ENCODE peak calls at places on chromosomes 13 and 19, in eight cellular contexts. N is iPS DF 6.9; S is lower leg skin; H is posterior vena cava; T is NCI-H1417; F is stimulated activated CD4-positive, alpha-beta T cell treated with anti-CD3 and anti-CD28 coated beads, TNF-alpha, amount 100 ng/mL, for 48 hours; P is NCI-H2107; V is NCI-H2029 treated with DMSO at 0.1 percent for 48 hours. U is an unnamed sample.

GRCh38 chr13:60441761-60442160 is 44.7 kb downstream of the TDRD3 start:
- DNase-seq in N (no peak), S (no peak), H (no peak), T (no peak), F (no peak), P (no peak), V (no peak), U (no peak)

GRCh38 chr19:13946414-13946813 is 5.9 kb upstream of the DCAF15 start:
- DNase-seq in N (no peak), S (no peak), H (no peak), T (no peak), F (no peak), P (no peak), V (no peak), U (no peak)

GRCh38 chr19:40502647-40503046 is 35.8 kb downstream of the SPTBN4 start:
- DNase-seq in N (no peak), S (no peak), H (no peak), T (no peak), F (no peak), P (no peak), V (no peak), U (no peak)

GRCh38 chr19:38039966-38040365 is 133.0 kb downstream of the SIPA1L3 start:
- DNase-seq in N (no peak), S (no peak), H (no peak), T (no peak), F (no peak), P (no peak), V (no peak), U (no peak)

GRCh38 chr13:51689597-51689996 is 105.3 kb downstream of the WDFY2 start:
- DNase-seq in N (no peak), S (no peak), H (no peak), T (no peak), F (no peak), P (no peak), V (no peak), U (no peak)

GRCh38 chr13:33072282-33072681 is 56.1 kb downstream of the KL start:
- DNase-seq in N (no peak), S (no peak), H (no peak), T (peak), F (no peak), P (no peak), V (no peak), U (no peak)

GRCh38 chr19:31613683-31614219 is 264.5 kb upstream of the TSHZ3 start:
- DNase-seq in N (no peak), S (no peak), H (no peak), T (no peak), F (no peak), P (no peak), V (no peak), U (no peak)

GRCh38 chr19:3881272-3882040 is 971 bp downstream of the ATCAY start:
- DNase-seq in N (no peak), S (no peak), H (no peak), T (no peak), F (no peak), P (no peak), V (no peak), U (no peak)

GRCh38 chr13:64716936-64717335 is 2513.2 kb downstream of the PCDH9 start:
- DNase-seq in N (no peak), S (no peak), H (no peak), T (no peak), F (no peak), P (no peak), V (no peak), U (no peak)

GRCh38 chr19:41871573-41872383 is 5.3 kb upstream of the CD79A start:
- DNase-seq in N (no peak), S (no peak), H (no peak), T (no peak), F (peak), P (no peak), V (no peak), U (no peak)

GRCh38 chr19:21256722-21257121 is 72.5 kb downstream of the ZNF708 start:
- DNase-seq in N (peak), S (no peak), H (no peak), T (no peak), F (no peak), P (no peak), V (no peak), U (no peak)

GRCh38 chr19:369256-369655 is 24.7 kb upstream of the MIER2 start:
- DNase-seq in N (no peak), S (no peak), H (peak), T (no peak), F (no peak), P (no peak), V (no peak), U (peak)

GRCh38 chr13:97224544-97225324 is 2.6 kb downstream of the MBNL2 start:
- DNase-seq in N (no peak), S (no peak), H (no peak), T (peak), F (no peak), P (no peak), V (no peak), U (no peak)

GRCh38 chr19:21921691-21922180 is 85.8 kb upstream of the ZNF43 start:
- DNase-seq in N (no peak), S (no peak), H (no peak), T (no peak), F (no peak), P (no peak), V (no peak), U (no peak)

GRCh38 chr19:46529622-46530451 is 34.2 kb upstream of the PNMA8B start:
- DNase-seq in N (no peak), S (peak), H (peak), T (peak), F (peak), P (peak), V (peak), U (no peak)

GRCh38 chr13:82758056-82758455 is 1124.2 kb downstream of the SLITRK1 start:
- DNase-seq in N (peak), S (no peak), H (no peak), T (no peak), F (no peak), P (no peak), V (no peak), U (no peak)

GRCh38 chr19:11435833-11436313 is 438 bp downstream of the PRKCSH start:
- DNase-seq in N (no peak), S (no peak), H (no peak), T (no peak), F (no peak), P (no peak), V (no peak), U (no peak)

GRCh38 chr19:8988204-8988603 is 22.0 kb downstream of the MUC16 start:
- DNase-seq in N (peak), S (no peak), H (no peak), T (no peak), F (peak), P (no peak), V (no peak), U (no peak)

GRCh38 chr19:35353635-35354034 is 4.6 kb upstream of the FFAR3 start:
- DNase-seq in N (no peak), S (no peak), H (peak), T (no peak), F (no peak), P (no peak), V (no peak), U (peak)

GRCh38 chr13:24341439-24341838 is 32.1 kb downstream of the C1QTNF9 start:
- DNase-seq in N (no peak), S (no peak), H (no peak), T (no peak), F (no peak), P (no peak), V (peak), U (no peak)

GRCh38 chr19:36222503-36222902 is 7.6 kb downstream of the ZNF146 start:
- DNase-seq in N (no peak), S (no peak), H (no peak), T (no peak), F (no peak), P (no peak), V (no peak), U (no peak)

GRCh38 chr13:112818698-112819045 is 128.8 kb downstream of the ATP11A start:
- DNase-seq in N (no peak), S (no peak), H (no peak), T (no peak), F (no peak), P (no peak), V (no peak), U (peak)

GRCh38 chr19:33344210-33344609 is 29.3 kb upstream of the CEBPG start:
- DNase-seq in N (no peak), S (no peak), H (no peak), T (no peak), F (no peak), P (no peak), V (no peak), U (no peak)

GRCh38 chr19:3366104-3366760 is at the start of gene NFIC:
- DNase-seq in N (no peak), S (peak), H (peak), T (no peak), F (no peak), P (no peak), V (no peak), U (no peak)

GRCh38 chr19:35436477-35437141 is 11.4 kb upstream of the FFAR2 start:
- DNase-seq in N (no peak), S (peak), H (peak), T (no peak), F (no peak), P (no peak), V (no peak), U (no peak)

GRCh38 chr19:28426902-28427232 is 786.1 kb downstream of the UQCRFS1 start:
- DNase-seq in N (no peak), S (no peak), H (no peak), T (no peak), F (no peak), P (no peak), V (no peak), U (no peak)

GRCh38 chr13:76813874-76814273 is 72.3 kb downstream of the KCTD12 start:
- DNase-seq in N (no peak), S (no peak), H (no peak), T (no peak), F (no peak), P (no peak), V (no peak), U (no peak)

GRCh38 chr19:17216058-17216670 is 1.0 kb downstream of the USE1 start:
- DNase-seq in N (no peak), S (no peak), H (no peak), T (no peak), F (no peak), P (no peak), V (no peak), U (no peak)

GRCh38 chr13:103540394-103540793 is 474.2 kb upstream of the SLC10A2 start:
- DNase-seq in N (no peak), S (no peak), H (no peak), T (no peak), F (no peak), P (no peak), V (no peak), U (no peak)

GRCh38 chr19:15428956-15429824 is 10.4 kb upstream of the AKAP8L start:
- DNase-seq in N (no peak), S (no peak), H (no peak), T (no peak), F (no peak), P (no peak), V (no peak), U (no peak)

GRCh38 chr19:51784922-51785690 is 9.9 kb upstream of the FPR3 start:
- DNase-seq in N (no peak), S (peak), H (peak), T (no peak), F (peak), P (no peak), V (no peak), U (no peak)